ENCODE peak calls at places on chromosomes 12 and 14, in ten cellular contexts. V is fibroblast of lung; C is CD4-positive, CD25-positive, alpha-beta regulatory T cell; U is KG1; Y is stimulated activated CD8-positive, alpha-beta memory T cell treated with anti-CD3 and anti-CD28 coated beads, Interleukin-4, amount 100 ng/mL, for 24 hours; W is cerebellar nuclear complex; J is posterior cingulate gyrus; S is GM04504; L is neural progenitor cell; H is ACHN. R is an unnamed sample.

GRCh38 chr12:4272014-4272975 is 1.3 kb upstream of the CCND2 start:
- DNase-seq in V (peak), C (peak), U (peak), Y (peak), W (no peak), J (peak), S (no peak), L (peak), H (peak), R (peak)

GRCh38 chr12:7023096-7023495 is 4.8 kb upstream of the LPCAT3 start:
- DNase-seq in V (no peak), C (no peak), U (no peak), Y (no peak), W (no peak), J (no peak), S (no peak), L (no peak), H (no peak), R (no peak)

GRCh38 chr14:76373456-76373855 is 2.5 kb upstream of the ESRRB start:
- DNase-seq in V (no peak), C (no peak), U (no peak), Y (no peak), W (no peak), J (no peak), S (no peak), L (no peak), H (no peak), R (no peak)

GRCh38 chr12:96416033-96416790 is 16.0 kb upstream of the CDK17 start:
- DNase-seq in V (peak), C (no peak), U (no peak), Y (no peak), W (no peak), J (no peak), S (peak), L (no peak), H (peak), R (no peak)

GRCh38 chr14:53964249-53964648 is 7.6 kb upstream of the BMP4 start:
- DNase-seq in V (no peak), C (no peak), U (no peak), Y (no peak), W (no peak), J (no peak), S (no peak), L (no peak), H (no peak), R (no peak)

GRCh38 chr14:69685217-69685616 is 73.8 kb downstream of the SUSD6 start:
- DNase-seq in V (no peak), C (peak), U (no peak), Y (peak), W (no peak), J (no peak), S (no peak), L (no peak), H (peak), R (no peak)

GRCh38 chr14:24673534-24674203 is 39.7 kb upstream of the GZMB start:
- DNase-seq in V (no peak), C (peak), U (peak), Y (peak), W (no peak), J (no peak), S (no peak), L (no peak), H (no peak), R (no peak)

GRCh38 chr12:122908915-122909314 is 13.0 kb upstream of the VPS37B start:
- DNase-seq in V (no peak), C (no peak), U (no peak), Y (no peak), W (no peak), J (no peak), S (no peak), L (no peak), H (no peak), R (no peak)

GRCh38 chr14:96409701-96410100 is 17.8 kb downstream of the AK7 start:
- DNase-seq in V (no peak), C (no peak), U (no peak), Y (no peak), W (no peak), J (no peak), S (no peak), L (no peak), H (no peak), R (no peak)

GRCh38 chr14:106277503-106277902 is 751.1 kb downstream of the TMEM121 start:
- DNase-seq in V (no peak), C (no peak), U (no peak), Y (no peak), W (no peak), J (no peak), S (no peak), L (no peak), H (peak), R (no peak)

GRCh38 chr12:106764738-106765137 is 9.7 kb upstream of the RIC8B start:
- DNase-seq in V (peak), C (no peak), U (no peak), Y (no peak), W (no peak), J (peak), S (no peak), L (no peak), H (peak), R (no peak)

GRCh38 chr12:56998981-56999380 is 7.4 kb downstream of the ZBTB39 start:
- DNase-seq in V (no peak), C (peak), U (no peak), Y (peak), W (no peak), J (no peak), S (no peak), L (no peak), H (no peak), R (no peak)

GRCh38 chr12:93662961-93663728 is 14.0 kb upstream of the CRADD start:
- DNase-seq in V (no peak), C (peak), U (no peak), Y (no peak), W (no peak), J (no peak), S (no peak), L (no peak), H (no peak), R (no peak)

GRCh38 chr14:59337151-59337611 is 128.0 kb downstream of the GPR135 start:
- DNase-seq in V (peak), C (no peak), U (no peak), Y (no peak), W (no peak), J (no peak), S (peak), L (peak), H (no peak), R (no peak)

GRCh38 chr12:22856120-22856699 is 231.2 kb downstream of the ETNK1 start:
- DNase-seq in V (peak), C (peak), U (no peak), Y (no peak), W (no peak), J (no peak), S (peak), L (peak), H (peak), R (peak)

GRCh38 chr12:64278421-64278820 is 56.3 kb upstream of the KICS2 start:
- DNase-seq in V (no peak), C (no peak), U (no peak), Y (no peak), W (no peak), J (no peak), S (no peak), L (no peak), H (no peak), R (no peak)

GRCh38 chr12:65825573-65826512 is 1.6 kb downstream of the HMGA2 start:
- DNase-seq in V (peak), C (peak), U (peak), Y (no peak), W (no peak), J (no peak), S (peak), L (peak), H (peak), R (no peak)

GRCh38 chr12:42985506-42985905 is 396.0 kb upstream of the PRICKLE1 start:
- DNase-seq in V (no peak), C (no peak), U (no peak), Y (no peak), W (no peak), J (no peak), S (no peak), L (peak), H (no peak), R (no peak)

GRCh38 chr12:110921262-110921661 is 883 bp upstream of the MYL2 start:
- DNase-seq in V (peak), C (no peak), U (no peak), Y (no peak), W (no peak), J (no peak), S (no peak), L (no peak), H (peak), R (no peak)

GRCh38 chr14:72631401-72631800 is 262.5 kb downstream of the DPF3 start:
- DNase-seq in V (no peak), C (no peak), U (no peak), Y (no peak), W (no peak), J (no peak), S (no peak), L (no peak), H (no peak), R (no peak)

GRCh38 chr12:53975816-53976152 is 1.0 kb upstream of the HOTAIR start:
- DNase-seq in V (no peak), C (no peak), U (no peak), Y (no peak), W (no peak), J (no peak), S (no peak), L (no peak), H (no peak), R (no peak)

GRCh38 chr14:67241416-67242362 is at the start of gene PALS1:
- DNase-seq in V (peak), C (peak), U (peak), Y (peak), W (no peak), J (peak), S (peak), L (no peak), H (peak), R (peak)

GRCh38 chr14:75156111-75156510 is 20.3 kb downstream of the TMED10 start:
- DNase-seq in V (no peak), C (no peak), U (no peak), Y (no peak), W (no peak), J (no peak), S (no peak), L (no peak), H (no peak), R (no peak)

GRCh38 chr12:79842630-79843029 is 92.3 kb downstream of the PPP1R12A start:
- DNase-seq in V (no peak), C (no peak), U (no peak), Y (no peak), W (no peak), J (no peak), S (no peak), L (no peak), H (no peak), R (no peak)

GRCh38 chr12:101001669-101002068 is 207.1 kb downstream of the ANO4 start:
- DNase-seq in V (no peak), C (no peak), U (no peak), Y (no peak), W (no peak), J (no peak), S (no peak), L (no peak), H (no peak), R (no peak)

GRCh38 chr12:82470906-82471512 is 112.7 kb downstream of the METTL25 start:
- DNase-seq in V (no peak), C (no peak), U (no peak), Y (no peak), W (no peak), J (no peak), S (no peak), L (no peak), H (no peak), R (no peak)

GRCh38 chr14:103143535-103143934 is 20.3 kb downstream of the TNFAIP2 start:
- DNase-seq in V (peak), C (no peak), U (no peak), Y (no peak), W (no peak), J (no peak), S (no peak), L (no peak), H (no peak), R (no peak)

GRCh38 chr14:31781578-31781977 is 220.4 kb downstream of the NUBPL start:
- DNase-seq in V (no peak), C (peak), U (no peak), Y (no peak), W (no peak), J (no peak), S (no peak), L (no peak), H (peak), R (no peak)

GRCh38 chr12:64099430-64099829 is 122.7 kb downstream of the KICS2 start:
- DNase-seq in V (peak), C (no peak), U (no peak), Y (no peak), W (no peak), J (no peak), S (peak), L (no peak), H (peak), R (no peak)

GRCh38 chr14:64209428-64210165 is 84.6 kb downstream of the ESR2 start:
- DNase-seq in V (peak), C (no peak), U (no peak), Y (no peak), W (peak), J (no peak), S (peak), L (no peak), H (no peak), R (no peak)

GRCh38 chr12:67540920-67541624 is 107.5 kb upstream of the DYRK2 start:
- DNase-seq in V (no peak), C (no peak), U (no peak), Y (no peak), W (no peak), J (no peak), S (no peak), L (no peak), H (no peak), R (no peak)

GRCh38 chr12:52221912-52222457 is 11.1 kb upstream of the KRT7 start:
- DNase-seq in V (no peak), C (peak), U (no peak), Y (peak), W (no peak), J (peak), S (no peak), L (peak), H (peak), R (no peak)